ENCODE peak calls at places on chromosomes 13 and 19, in ten cellular contexts. H is HCT116; C is transverse colon; E is endodermal cell; W is psoas muscle; F is AG04450; R is SK-N-SH; M is cardiac muscle cell; N is kidney; S is CD4-positive, alpha-beta T cell. B is an unnamed sample.

GRCh38 chr19:1093811-1094553 is 1.2 kb downstream of the POLR2E start:
- DNase-seq in F (no peak), W (no peak), N (no peak), S (no peak), R (no peak), H (no peak), C (no peak), E (no peak), M (no peak), B (no peak)

GRCh38 chr13:72120632-72121031 is 253.6 kb upstream of the DACH1 start:
- DNase-seq in C (no peak), W (no peak), S (no peak), E (no peak), F (no peak), R (no peak), M (no peak), N (no peak), H (no peak), B (no peak)

GRCh38 chr19:47494729-47495128 is 10.7 kb upstream of the KPTN start:
- DNase-seq in E (no peak), M (no peak), R (peak), N (no peak), W (no peak), S (no peak), H (no peak), C (no peak), F (no peak), B (no peak)

GRCh38 chr19:11478167-11479089 is 2.4 kb downstream of the ELAVL3 start:
- DNase-seq in R (no peak), H (no peak), N (no peak), F (no peak), S (no peak), C (no peak), M (no peak), E (no peak), W (no peak), B (no peak)

GRCh38 chr19:36030264-36031148 is 2.2 kb downstream of the CLIP3 start:
- DNase-seq in E (no peak), W (no peak), S (no peak), F (no peak), R (peak), N (no peak), C (no peak), M (peak), H (no peak), B (no peak)

GRCh38 chr13:62193919-62194318 is 778.3 kb upstream of the PCDH20 start:
- DNase-seq in E (no peak), W (no peak), C (no peak), N (no peak), H (no peak), M (no peak), F (no peak), R (no peak), S (no peak), B (no peak)

GRCh38 chr13:35470671-35471465 is 5.6 kb downstream of the MAB21L1 start:
- DNase-seq in F (no peak), C (peak), H (no peak), S (no peak), E (peak), M (peak), R (peak), W (peak), N (peak), B (no peak)

GRCh38 chr19:33627526-33627925 is 5.8 kb downstream of the CHST8 start:
- DNase-seq in E (no peak), M (no peak), N (no peak), C (no peak), H (no peak), R (no peak), F (no peak), S (no peak), W (no peak), B (no peak)

GRCh38 chr19:45972081-45972943 is 1.4 kb downstream of the NOVA2 start:
- DNase-seq in E (peak), R (peak), F (no peak), M (no peak), H (no peak), S (no peak), W (no peak), N (no peak), C (no peak), B (no peak)
- H3K27ac ChIP-seq in E (no peak), R (no peak), F (no peak), M (no peak), H (no peak), S (no peak), W (peak), N (peak), C (peak), B (no peak)

GRCh38 chr19:39230096-39230764 is 14.6 kb downstream of the IFNL3 start:
- DNase-seq in S (no peak), F (no peak), M (no peak), E (no peak), R (no peak), W (no peak), H (no peak), C (no peak), N (no peak), B (no peak)

GRCh38 chr19:39223703-39224279 is 19.7 kb upstream of the SYCN start:
- DNase-seq in E (peak), M (peak), F (no peak), H (no peak), N (no peak), S (no peak), R (no peak), W (no peak), C (no peak), B (peak)

DNA sequence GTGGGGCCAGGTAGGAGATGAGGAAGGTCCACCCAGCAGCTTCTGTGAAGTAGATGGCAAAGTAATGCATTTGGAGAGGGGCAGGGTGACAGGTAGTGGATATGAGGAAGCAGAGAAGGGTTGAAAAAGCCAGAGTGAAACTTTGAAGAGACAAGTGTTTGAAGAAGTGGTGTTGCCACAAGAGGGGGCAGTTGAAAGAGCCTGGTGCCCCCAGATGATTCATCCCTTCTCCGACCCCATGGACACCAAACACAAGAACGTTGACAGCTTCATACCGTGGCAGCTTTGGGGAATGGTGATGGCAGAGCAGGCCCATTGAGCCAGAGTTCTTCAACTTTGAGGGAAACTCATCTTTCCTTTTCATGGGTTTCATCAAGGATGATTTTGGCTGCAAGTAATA is 19.9 kb downstream of the IFNL3 start:
- DNase-seq in R (no peak), C (no peak), H (no peak), S (no peak), M (no peak), E (peak), F (no peak), N (no peak), W (no peak), B (no peak)
- TF ChIP-seq CTCF in R (no peak), C (no peak), H (no peak), S (no peak), M (no peak), E (peak), F (no peak), N (no peak), W (no peak), B (no peak)

DNA sequence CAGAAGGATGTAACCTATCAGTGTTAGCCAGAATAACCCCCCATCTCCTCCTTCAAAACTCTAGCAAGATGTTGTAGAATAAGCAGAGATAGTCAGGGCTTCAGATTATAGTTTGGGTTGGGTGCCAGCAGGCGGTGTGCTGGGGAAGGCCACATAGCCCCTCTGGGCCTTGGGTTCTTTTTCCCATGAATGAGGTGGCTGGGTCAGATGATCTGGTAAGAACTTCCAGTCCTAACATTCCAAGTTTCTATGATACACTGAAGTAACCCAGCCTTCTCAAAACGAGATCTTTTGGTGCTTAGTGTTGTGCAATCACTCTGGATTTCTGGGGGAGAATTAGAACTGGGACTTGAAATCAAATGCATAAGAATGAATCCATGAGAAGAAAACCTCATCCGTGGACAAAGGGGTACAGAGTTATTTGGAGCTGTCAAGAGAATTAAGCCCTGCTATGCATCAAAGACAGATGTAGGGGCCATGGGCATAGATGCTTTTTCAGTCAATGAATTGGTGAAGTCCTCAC is 810 bp downstream of the CBY2 start:
- DNase-seq in F (no peak), W (no peak), M (no peak), R (no peak), E (no peak), C (no peak), N (no peak), H (no peak), S (no peak), B (no peak)
- H3K27ac ChIP-seq in F (no peak), W (no peak), M (no peak), R (no peak), E (no peak), C (no peak), N (no peak), H (no peak), S (no peak), B (no peak)

DNA sequence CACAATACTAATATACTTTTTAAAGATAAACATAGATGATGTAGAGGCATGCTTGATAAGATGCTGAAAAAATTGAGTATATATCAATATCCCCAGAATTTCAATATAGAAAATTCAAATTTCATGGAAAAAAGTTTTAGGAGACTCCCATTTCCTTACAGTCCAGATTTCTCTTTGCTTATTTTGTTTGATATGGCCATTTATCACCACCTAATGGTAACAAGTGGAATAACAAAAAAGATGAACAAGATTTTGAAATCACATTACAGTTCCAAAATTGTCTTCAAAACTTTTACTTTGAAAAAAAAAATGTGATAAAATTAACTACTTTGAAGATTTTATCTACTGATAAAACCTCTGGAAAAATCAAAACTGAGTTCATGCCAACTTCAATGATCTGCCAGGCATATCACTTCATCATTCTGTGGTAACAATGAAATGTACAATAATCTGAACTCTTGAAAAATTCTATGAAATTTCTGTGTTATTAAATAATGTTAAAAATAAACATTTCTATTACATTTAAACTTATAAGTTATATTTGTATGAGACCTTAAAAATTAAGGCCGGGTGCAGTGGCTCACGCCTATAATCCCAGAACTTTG is 17.5 kb downstream of the MIPEP start:
- DNase-seq in R (peak), C (no peak), E (no peak), S (no peak), F (no peak), M (peak), H (no peak), N (no peak), W (no peak), B (peak)
- TF ChIP-seq CTCF in R (peak), C (peak), E (peak), S (peak), F (peak), M (peak), H (peak), N (peak), W (peak), B (peak)

DNA sequence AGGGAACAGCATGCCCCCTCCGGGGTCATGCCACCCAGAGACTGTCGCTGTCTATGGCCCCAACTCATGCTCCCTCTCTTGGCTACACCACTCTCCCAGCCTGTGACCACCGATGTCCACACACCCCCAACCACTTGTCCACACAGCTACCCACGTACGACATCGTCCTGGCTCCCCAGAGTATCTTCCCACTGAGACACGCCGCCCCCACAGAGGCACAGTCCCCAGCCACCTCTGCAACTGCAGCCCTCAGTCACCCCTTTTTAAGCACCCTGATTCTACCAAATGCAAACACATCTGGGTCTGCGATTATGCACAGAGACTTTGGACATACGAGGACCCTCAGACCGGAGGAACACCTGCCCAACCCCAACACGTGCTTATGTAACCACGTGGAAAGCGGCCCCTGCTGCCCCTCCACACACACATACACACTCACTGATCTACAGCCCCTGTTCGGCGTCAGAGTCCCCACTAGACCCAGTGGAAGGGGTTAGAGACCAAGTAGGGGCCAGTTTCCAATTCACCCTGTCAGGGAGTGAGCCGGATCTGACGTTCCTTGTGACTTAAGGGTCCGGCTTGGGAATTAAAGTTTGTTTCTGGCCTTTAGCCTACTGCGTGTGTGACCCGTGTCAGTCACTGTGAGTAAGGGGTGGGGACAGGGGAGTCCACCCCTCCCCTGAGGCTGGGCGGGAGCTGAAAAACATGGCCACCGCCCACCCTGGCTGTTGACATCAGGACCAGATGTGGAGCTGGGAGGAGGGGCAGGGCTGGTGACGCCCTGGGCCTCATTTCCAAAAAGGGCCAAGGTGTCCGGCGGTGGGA is 11.9 kb upstream of the AXL start:
- DNase-seq in M (peak), S (no peak), C (peak), H (no peak), W (peak), F (no peak), R (no peak), N (no peak), E (no peak), B (no peak)
- H3K27ac ChIP-seq in M (no peak), S (no peak), C (peak), H (no peak), W (peak), F (no peak), R (no peak), N (no peak), E (no peak), B (peak)